ENCODE peak calls at places on chromosome 11, in four cellular contexts. K is body of pancreas, S is pancreas, P is PC-3. E is an unnamed sample.
A peak's percentile ranks its signal among the peaks of the same experiment; 100 is the strongest.

GRCh38 chr11:110298298-110298765 is 1.9 kb upstream of the RDX start:
- DNase-seq in K (peak; percentile 35), P (peak; percentile 73), S (no peak), E (peak; percentile 85)

GRCh38 chr11:57325735-57326048 is 940 bp upstream of the TNKS1BP1 start:
- DNase-seq in P (no peak), K (peak; percentile 84), S (peak; percentile 66), E (no peak)

GRCh38 chr11:57072640-57073039 is 83.9 kb downstream of the OR5AK2 start:
- DNase-seq in S (no peak), K (no peak), P (peak; percentile 97), E (no peak)

GRCh38 chr11:6523253-6523652 is 26.2 kb downstream of the DNHD1 start:
- DNase-seq in S (no peak), K (no peak), P (peak; percentile 87), E (no peak)

GRCh38 chr11:10255388-10256125 is 38.5 kb downstream of the SBF2 start:
- DNase-seq in S (no peak), K (no peak), P (no peak), E (no peak)

GRCh38 chr11:11607772-11608171 is 14.0 kb downstream of the GALNT18 start:
- DNase-seq in S (no peak), P (peak; percentile 82), K (no peak), E (no peak)

GRCh38 chr11:118200901-118201680 is 23.7 kb downstream of the JAML start:
- DNase-seq in S (no peak), P (no peak), K (no peak), E (no peak)

GRCh38 chr11:94762995-94763394 is 5.2 kb upstream of the AMOTL1 start:
- DNase-seq in S (no peak), P (no peak), K (no peak), E (no peak)

GRCh38 chr11:58980159-58980843 is 41.0 kb downstream of the GLYATL1 start:
- DNase-seq in K (no peak), S (no peak), P (no peak), E (no peak)

GRCh38 chr11:48012051-48012391 is 31.7 kb downstream of the PTPRJ start:
- DNase-seq in P (no peak), K (no peak), S (no peak), E (no peak)

GRCh38 chr11:117950320-117950719 is 21.1 kb upstream of the TMPRSS13 start:
- DNase-seq in P (peak; percentile 18), S (no peak), K (no peak), E (no peak)

GRCh38 chr11:123173040-123173855 is 21.8 kb downstream of the CLMP start:
- DNase-seq in P (peak; percentile 98), K (peak; percentile 63), S (peak; percentile 45), E (no peak)

GRCh38 chr11:46916251-46916650 is 2.1 kb downstream of the LRP4 start:
- DNase-seq in P (no peak), K (no peak), S (no peak), E (no peak)

GRCh38 chr11:10019906-10020682 is 273.9 kb downstream of the SBF2 start:
- DNase-seq in K (peak; percentile 19), S (no peak), P (no peak), E (no peak)

GRCh38 chr11:118109231-118109630 is 22.5 kb upstream of the SMIM35 start:
- DNase-seq in P (peak; percentile 20), S (no peak), K (no peak), E (no peak)

GRCh38 chr11:107017433-107018227 is 646 bp downstream of the GUCY1A2 start:
- DNase-seq in P (peak; percentile 21), K (peak; percentile 56), S (peak; percentile 60), E (no peak)

GRCh38 chr11:78361228-78361627 is 56.4 kb downstream of the GAB2 start:
- DNase-seq in K (no peak), S (no peak), P (no peak), E (no peak)

GRCh38 chr11:65491163-65491465 is 7.7 kb upstream of the MALAT1 start:
- DNase-seq in K (no peak), P (no peak), S (peak; percentile 26), E (no peak)

GRCh38 chr11:12469451-12469850 is 92.1 kb downstream of the PARVA start:
- DNase-seq in P (no peak), K (no peak), S (no peak), E (no peak)

GRCh38 chr11:117230981-117231636 is 764 bp downstream of the PCSK7 start:
- DNase-seq in P (peak; percentile 46), S (no peak), K (no peak), E (peak; percentile 47)

GRCh38 chr11:89205378-89205777 is 27.7 kb downstream of the TYR start:
- DNase-seq in K (no peak), P (peak; percentile 26), S (no peak), E (no peak)

GRCh38 chr11:26622201-26622600 is 50.1 kb upstream of the MUC15 start:
- DNase-seq in P (no peak), S (no peak), K (no peak), E (no peak)

GRCh38 chr11:17979770-17980371 is 33.0 kb downstream of the SERGEF start:
- DNase-seq in P (peak; percentile 61), K (peak; percentile 29), S (no peak), E (peak; percentile 38)

GRCh38 chr11:30244255-30244654 is 13.4 kb downstream of the FSHB start:
- DNase-seq in K (no peak), P (peak; percentile 37), S (no peak), E (no peak)

GRCh38 chr11:63813563-63814382 is 517 bp downstream of the SPINDOC start:
- DNase-seq in K (peak; percentile 30), P (peak; percentile 49), S (peak; percentile 45), E (peak; percentile 50)

GRCh38 chr11:23585700-23586099 is 725.4 kb upstream of the CCDC179 start:
- DNase-seq in P (no peak), K (no peak), S (no peak), E (no peak)

GRCh38 chr11:2480874-2481220 is 36.0 kb downstream of the KCNQ1 start:
- DNase-seq in S (no peak), K (no peak), P (no peak), E (no peak)
- H3K4me3 ChIP-seq in S (no peak overlapping the region), K (no peak overlapping the region), P (no peak overlapping the region), E (no peak overlapping the region)

GRCh38 chr11:87256694-87257340 is 219.1 kb downstream of the TMEM135 start:
- DNase-seq in S (no peak), K (no peak), P (no peak), E (no peak)

GRCh38 chr11:87254582-87254981 is 216.8 kb downstream of the TMEM135 start:
- DNase-seq in S (no peak), K (no peak), P (no peak), E (no peak)

GRCh38 chr11:87252869-87253268 is 215.1 kb downstream of the TMEM135 start:
- DNase-seq in P (peak; percentile 47), S (no peak), K (no peak), E (no peak)

GRCh38 chr11:87258171-87258833 is 220.6 kb downstream of the TMEM135 start:
- DNase-seq in K (no peak), S (no peak), P (no peak), E (no peak)

DNA sequence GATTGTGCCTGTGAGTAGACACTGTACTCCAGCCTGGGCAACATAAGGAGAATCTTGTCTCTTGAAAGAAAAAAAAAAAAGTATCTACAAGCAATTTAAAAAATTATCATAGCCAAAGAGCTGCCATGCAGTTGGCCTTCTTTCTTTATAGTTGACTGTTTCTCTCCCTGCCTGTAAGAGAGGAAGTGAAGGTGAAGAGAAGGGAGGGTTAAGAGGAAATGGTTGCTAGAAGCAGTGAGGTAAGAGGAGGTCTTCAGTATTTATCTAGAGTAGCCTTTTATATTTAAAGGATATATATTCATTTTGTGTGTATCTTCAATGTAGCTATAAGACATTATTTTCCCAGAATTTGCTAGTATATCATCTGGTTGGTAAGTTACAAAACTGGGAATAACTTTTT is 217.9 kb downstream of the TMEM135 start:
- DNase-seq in S (no peak), P (no peak), K (no peak), E (no peak)
- H3K4me1 ChIP-seq in S (no peaks in the 10 kb centered on the region), P (no peaks in the 10 kb centered on the region), K (no peaks in the 10 kb centered on the region), E (peaks cover 8% of the 10 kb centered on the region)

GRCh38 chr11:97389270-97389669 is 999.5 kb downstream of the JRKL start:
- DNase-seq in K (no peak), S (no peak), P (no peak), E (no peak)
- H3K9me3 ChIP-seq in K (no peaks in the 10 kb centered on the region), S (no peaks in the 10 kb centered on the region), P (peaks cover 6% of the 10 kb centered on the region), E (no peaks in the 10 kb centered on the region)

GRCh38 chr11:727859-728748 is 19.2 kb upstream of the TALDO1 start:
- DNase-seq in S (peak; percentile 92), K (peak; percentile 90), P (peak; percentile 96), E (peak; percentile 80)

GRCh38 chr11:727281-727701 is 20.0 kb upstream of the TALDO1 start:
- DNase-seq in P (no peak), K (peak; percentile 14), S (peak; percentile 49), E (no peak)

GRCh38 chr11:725624-726202 is 19.7 kb downstream of the EPS8L2 start:
- DNase-seq in K (peak; percentile 27), S (peak; percentile 64), P (no peak), E (no peak)

GRCh38 chr11:724733-725386 is 18.8 kb downstream of the EPS8L2 start:
- DNase-seq in S (peak; percentile 42), P (no peak), K (no peak), E (no peak)

DNA sequence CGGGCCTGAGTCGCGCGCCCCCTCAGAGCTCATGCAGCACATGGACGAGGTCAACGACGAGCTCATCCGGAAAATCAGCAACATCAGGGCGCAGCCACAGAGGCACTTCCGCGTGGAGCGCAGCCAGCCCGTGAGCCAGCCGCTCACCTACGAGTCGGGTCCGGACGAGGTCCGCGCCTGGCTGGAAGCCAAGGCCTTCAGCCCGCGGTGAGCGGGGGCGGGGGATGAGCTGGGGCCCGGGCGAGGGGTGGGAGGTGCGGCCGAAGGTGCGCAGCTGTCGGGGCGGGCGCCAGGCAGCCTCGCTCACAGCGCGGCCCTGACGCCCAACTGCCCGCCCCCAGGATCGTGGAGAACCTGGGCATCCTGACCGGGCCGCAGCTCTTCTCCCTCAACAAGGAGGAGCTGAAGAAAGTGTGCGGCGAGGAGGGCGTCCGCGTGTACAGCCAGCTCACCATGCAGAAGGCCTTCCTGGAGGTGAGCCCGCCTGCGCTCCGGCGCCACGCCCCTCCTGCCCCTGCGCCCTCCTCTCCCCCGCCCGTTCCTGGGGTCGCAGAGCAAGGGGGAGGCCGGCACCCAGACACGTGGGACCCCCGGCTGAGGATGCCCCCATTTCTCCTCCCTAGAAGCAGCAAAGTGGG is 20.4 kb downstream of the EPS8L2 start:
- DNase-seq in K (peak; percentile 90), S (peak; percentile 91), P (no peak), E (no peak)
- H3K4me3 ChIP-seq in K (no peak overlapping the region), S (no peak overlapping the region), P (no peak overlapping the region), E (no peak overlapping the region)

DNA sequence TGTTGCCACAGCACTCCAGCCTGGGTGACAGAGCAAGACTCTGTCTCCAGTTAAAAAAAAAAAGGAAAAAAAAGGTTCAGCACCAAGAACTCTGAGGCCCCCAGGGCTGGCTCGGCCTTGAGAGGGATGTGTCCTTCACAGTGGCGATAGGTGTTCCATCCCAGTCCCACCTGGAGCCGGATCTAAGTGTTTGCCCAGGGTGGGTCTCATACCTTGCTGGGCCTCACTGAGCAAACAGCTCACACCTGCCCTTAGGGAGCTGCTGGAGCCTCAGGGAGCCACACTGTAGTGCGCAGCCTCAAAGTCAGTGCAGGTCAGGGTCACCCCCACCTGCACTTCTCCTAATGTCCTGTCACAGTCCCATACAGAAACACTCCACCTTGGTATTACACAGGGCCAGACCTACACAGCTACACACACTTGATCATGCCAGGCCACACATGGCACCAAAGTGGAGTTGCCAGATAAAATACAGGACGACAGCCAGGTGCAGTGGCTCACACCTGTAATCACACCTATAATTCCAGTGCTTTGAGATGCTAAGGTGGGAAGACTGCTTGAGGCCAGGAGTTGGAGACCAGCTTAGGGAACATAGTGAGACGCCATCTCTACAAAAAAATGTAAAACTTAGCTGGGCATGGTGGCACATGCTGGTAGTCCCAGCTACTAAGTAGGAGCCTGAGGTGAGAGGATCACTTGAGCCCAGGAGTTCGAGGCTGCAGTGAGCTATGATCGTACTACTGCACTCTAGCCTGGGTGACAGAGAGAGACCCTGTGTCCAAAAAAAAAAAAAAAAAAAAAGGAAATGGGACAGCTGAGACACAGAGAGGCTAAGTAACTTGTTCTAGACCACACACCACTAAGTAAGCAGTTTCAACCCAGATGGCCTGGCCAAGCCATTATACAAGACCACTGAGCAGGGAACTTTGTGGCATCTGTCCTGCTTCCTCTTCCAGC is 7.3 kb downstream of the STARD10 start:
- DNase-seq in K (peak; percentile 79), P (peak; percentile 81), S (no peak), E (peak; percentile 100)
- H3K4me1 ChIP-seq in K (peaks cover 33% of the 10 kb centered on the region), P (peaks cover 51% of the 10 kb centered on the region), S (peaks cover 7% of the 10 kb centered on the region), E (peaks cover 81% of the 10 kb centered on the region)